ENCODE peak calls at places on chromosomes 2 and 18, in seven cellular contexts. R is Daoy; K is NB4; T is HEK293T; H is NCI-H146; J is retina; C is stimulated activated CD8-positive, alpha-beta memory T cell treated with anti-CD3 and anti-CD28 coated beads, Interleukin-15, amount 100 ng/mL, for 24 hours. G is an unnamed sample.

GRCh38 chr2:40668435-40668834 is 216.5 kb upstream of the SLC8A1 start:
- DNase-seq in R (no peak), K (peak), T (peak), H (no peak), J (no peak), C (no peak), G (no peak)

GRCh38 chr2:109020217-109020637 is 31.2 kb upstream of the EDAR start:
- DNase-seq in R (peak), K (peak), T (no peak), H (no peak), J (no peak), C (no peak), G (no peak)

GRCh38 chr2:223297788-223298187 is 245.8 kb downstream of the KCNE4 start:
- DNase-seq in R (no peak), K (no peak), T (no peak), H (peak), J (no peak), C (no peak), G (no peak)

GRCh38 chr2:82896117-82896516 is 1563.0 kb downstream of the SUCLG1 start:
- DNase-seq in R (no peak), K (no peak), T (no peak), H (no peak), J (no peak), C (no peak), G (no peak)

GRCh38 chr2:55161295-55162210 is 70.5 kb downstream of the CLHC1 start:
- DNase-seq in R (no peak), K (no peak), T (no peak), H (no peak), J (no peak), C (no peak), G (no peak)

GRCh38 chr2:72144746-72145657 is 2.7 kb downstream of the CYP26B1 start:
- DNase-seq in R (peak), K (no peak), T (peak), H (peak), J (peak), C (no peak), G (peak)

GRCh38 chr2:134379722-134380121 is 125.8 kb downstream of the MGAT5 start:
- DNase-seq in R (no peak), K (no peak), T (no peak), H (no peak), J (no peak), C (no peak), G (peak)

GRCh38 chr2:222813177-222813843 is 47.5 kb upstream of the ACSL3 start:
- DNase-seq in R (no peak), K (no peak), T (no peak), H (no peak), J (no peak), C (no peak), G (no peak)

GRCh38 chr18:70154591-70155194 is 50.8 kb downstream of the RTTN start:
- DNase-seq in R (peak), K (no peak), T (no peak), H (no peak), J (no peak), C (no peak), G (peak)

GRCh38 chr2:74131901-74132300 is 15.8 kb downstream of the BOLA3 start:
- DNase-seq in R (no peak), K (no peak), T (no peak), H (no peak), J (no peak), C (no peak), G (no peak)

GRCh38 chr18:36130039-36130831 is 536 bp downstream of the ELP2 start:
- DNase-seq in R (no peak), K (peak), T (peak), H (no peak), J (no peak), C (no peak), G (no peak)

GRCh38 chr18:80246656-80247402 is 485 bp downstream of the PARD6G start:
- DNase-seq in R (peak), K (peak), T (peak), H (peak), J (peak), C (no peak), G (no peak)

GRCh38 chr2:219386532-219387280 is 1.0 kb downstream of the DNPEP start:
- DNase-seq in R (no peak), K (no peak), T (no peak), H (no peak), J (no peak), C (no peak), G (no peak)

GRCh38 chr2:45458909-45459563 is 152.0 kb downstream of the SRBD1 start:
- DNase-seq in R (peak), K (peak), T (no peak), H (peak), J (no peak), C (no peak), G (peak)

GRCh38 chr2:217282531-217282930 is 422.7 kb upstream of the TNP1 start:
- DNase-seq in R (no peak), K (no peak), T (no peak), H (no peak), J (no peak), C (no peak), G (peak)

GRCh38 chr2:196131949-196132925 is 39.1 kb downstream of the STK17B start:
- DNase-seq in R (no peak), K (peak), T (no peak), H (no peak), J (no peak), C (no peak), G (peak)

GRCh38 chr2:197803033-197803444 is 1.4 kb upstream of the PLCL1 start:
- DNase-seq in R (peak), K (peak), T (peak), H (no peak), J (peak), C (no peak), G (peak)

G was measured in trophoblast cell.